ENCODE peak calls at places on chromosomes 4 and X, in nine cellular contexts. One of them, this sample, is unnamed.
A peak's percentile ranks its signal among the peaks of the same experiment; 100 is the strongest.

GRCh38 chr4:77582716-77583115 is 22.9 kb upstream of the CXCL13 start:
- DNase-seq in fibroblast of lung: no peak
- DNase-seq in mesendoderm: no peak
- DNase-seq in neural progenitor cell: no peak
- DNase-seq in IMR-90: no peak
- DNase-seq in A549: peak; percentile 7
- DNase-seq in mesenchymal stem cell: no peak
- DNase-seq in GM23248: peak; percentile 21
- DNase-seq in MM.1S: no peak
- DNase-seq in this sample: no peak

GRCh38 chr4:1500966-1501753 is 94.9 kb upstream of the NKX1-1 start:
- DNase-seq in A549: no peak
- DNase-seq in neural progenitor cell: no peak
- DNase-seq in fibroblast of lung: no peak
- DNase-seq in IMR-90: no peak
- DNase-seq in GM23248: no peak
- DNase-seq in mesenchymal stem cell: no peak
- DNase-seq in mesendoderm: no peak
- DNase-seq in MM.1S: no peak
- DNase-seq in this sample: no peak

GRCh38 chr4:168589154-168589553 is 92.3 kb downstream of the PALLD start:
- DNase-seq in neural progenitor cell: no peak
- DNase-seq in MM.1S: no peak
- DNase-seq in A549: peak; percentile 74
- DNase-seq in IMR-90: peak; percentile 90
- DNase-seq in fibroblast of lung: peak; percentile 79
- DNase-seq in mesenchymal stem cell: peak; percentile 81
- DNase-seq in mesendoderm: no peak
- DNase-seq in GM23248: peak; percentile 82
- DNase-seq in this sample: peak; percentile 72

GRCh38 chrX:20139966-20140365 is 1.7 kb downstream of the EIF1AX start:
- DNase-seq in A549: no peak
- DNase-seq in IMR-90: peak; percentile 59
- DNase-seq in mesendoderm: no peak
- DNase-seq in MM.1S: no peak
- DNase-seq in fibroblast of lung: peak; percentile 61
- DNase-seq in GM23248: peak; percentile 90
- DNase-seq in neural progenitor cell: no peak
- DNase-seq in mesenchymal stem cell: peak; percentile 33
- DNase-seq in this sample: no peak

GRCh38 chrX:119622356-119623232 is 16.4 kb upstream of the NKRF start:
- DNase-seq in A549: no peak
- DNase-seq in mesendoderm: no peak
- DNase-seq in IMR-90: peak; percentile 79
- DNase-seq in neural progenitor cell: no peak
- DNase-seq in fibroblast of lung: peak; percentile 86
- DNase-seq in GM23248: peak; percentile 9
- DNase-seq in MM.1S: no peak
- DNase-seq in mesenchymal stem cell: peak; percentile 17
- DNase-seq in this sample: peak; percentile 93

GRCh38 chrX:139191746-139192385 is 338.7 kb upstream of the F9 start:
- DNase-seq in fibroblast of lung: no peak
- DNase-seq in GM23248: no peak
- DNase-seq in mesendoderm: no peak
- DNase-seq in neural progenitor cell: no peak
- DNase-seq in A549: no peak
- DNase-seq in MM.1S: no peak
- DNase-seq in mesenchymal stem cell: no peak
- DNase-seq in IMR-90: no peak
- DNase-seq in this sample: no peak

GRCh38 chr4:53928825-53929224 is 135.6 kb downstream of the CHIC2 start:
- DNase-seq in fibroblast of lung: peak; percentile 92
- DNase-seq in IMR-90: peak; percentile 95
- DNase-seq in MM.1S: no peak
- DNase-seq in neural progenitor cell: no peak
- DNase-seq in A549: no peak
- DNase-seq in GM23248: peak; percentile 61
- DNase-seq in mesenchymal stem cell: peak; percentile 69
- DNase-seq in mesendoderm: no peak
- DNase-seq in this sample: no peak

GRCh38 chr4:94550352-94550751 is 98.6 kb downstream of the PDLIM5 start:
- DNase-seq in neural progenitor cell: no peak
- DNase-seq in GM23248: no peak
- DNase-seq in MM.1S: no peak
- DNase-seq in mesendoderm: no peak
- DNase-seq in A549: no peak
- DNase-seq in fibroblast of lung: no peak
- DNase-seq in IMR-90: no peak
- DNase-seq in mesenchymal stem cell: no peak
- DNase-seq in this sample: no peak

GRCh38 chrX:115939070-115939469 is 231.5 kb upstream of the AGTR2 start:
- DNase-seq in neural progenitor cell: no peak
- DNase-seq in A549: no peak
- DNase-seq in IMR-90: no peak
- DNase-seq in mesendoderm: no peak
- DNase-seq in MM.1S: peak; percentile 46
- DNase-seq in fibroblast of lung: no peak
- DNase-seq in GM23248: no peak
- DNase-seq in mesenchymal stem cell: no peak
- DNase-seq in this sample: no peak

GRCh38 chr4:141009931-141010330 is 123.3 kb downstream of the RNF150 start:
- DNase-seq in GM23248: no peak
- DNase-seq in neural progenitor cell: no peak
- DNase-seq in fibroblast of lung: no peak
- DNase-seq in mesendoderm: no peak
- DNase-seq in MM.1S: no peak
- DNase-seq in IMR-90: no peak
- DNase-seq in A549: no peak
- DNase-seq in mesenchymal stem cell: no peak
- DNase-seq in this sample: no peak

GRCh38 chr4:153618831-153619230 is 65.2 kb upstream of the TLR2 start:
- DNase-seq in mesendoderm: peak; percentile 61
- DNase-seq in fibroblast of lung: no peak
- DNase-seq in MM.1S: no peak
- DNase-seq in GM23248: no peak
- DNase-seq in A549: no peak
- DNase-seq in neural progenitor cell: peak; percentile 16
- DNase-seq in IMR-90: peak; percentile 13
- DNase-seq in mesenchymal stem cell: no peak
- DNase-seq in this sample: no peak

DNA sequence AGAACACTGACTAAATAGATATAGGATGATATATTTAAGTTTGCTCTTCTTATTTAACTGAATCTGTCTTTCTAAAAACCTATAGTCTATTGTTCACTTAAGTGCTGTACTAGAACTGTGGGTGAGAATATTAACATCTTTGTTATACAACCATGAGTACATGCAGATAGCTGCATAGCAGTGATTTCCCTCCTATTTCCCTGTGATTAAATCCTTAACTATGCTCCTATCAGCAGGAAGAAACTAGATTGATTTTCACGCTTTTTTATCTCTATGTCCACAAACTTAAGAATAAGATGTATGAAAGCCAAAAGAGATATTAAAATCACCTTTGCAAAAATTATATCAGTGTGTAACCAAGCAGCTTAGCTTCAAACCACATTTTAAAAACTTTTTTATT is 11.3 kb upstream of the UGT2A3 start:
- DNase-seq in GM23248: no peak
- DNase-seq in IMR-90: no peak
- DNase-seq in A549: no peak
- DNase-seq in mesendoderm: peak; percentile 59
- DNase-seq in neural progenitor cell: no peak
- DNase-seq in mesenchymal stem cell: no peak
- DNase-seq in MM.1S: no peak
- DNase-seq in fibroblast of lung: no peak
- DNase-seq in this sample: no peak
- H3K4me2 ChIP-seq in GM23248: no peak overlapping the region
- H3K4me2 ChIP-seq in IMR-90: no peak overlapping the region
- H3K4me2 ChIP-seq in A549: peak overlapping the region; percentile 30
- H3K4me2 ChIP-seq in mesendoderm: no peak overlapping the region
- H3K4me2 ChIP-seq in neural progenitor cell: no peak overlapping the region
- H3K4me2 ChIP-seq in mesenchymal stem cell: no peak overlapping the region
- H3K4me2 ChIP-seq in MM.1S: no peak overlapping the region
- H3K4me2 ChIP-seq in fibroblast of lung: no peak overlapping the region
- H3K4me2 ChIP-seq in this sample: no peak overlapping the region

GRCh38 chrX:44400588-44400987 is 57.1 kb upstream of the EFHC2 start:
- DNase-seq in MM.1S: no peak
- DNase-seq in mesendoderm: no peak
- DNase-seq in IMR-90: peak; percentile 96
- DNase-seq in GM23248: peak; percentile 92
- DNase-seq in A549: peak; percentile 24
- DNase-seq in fibroblast of lung: peak; percentile 90
- DNase-seq in neural progenitor cell: no peak
- DNase-seq in mesenchymal stem cell: peak; percentile 60
- DNase-seq in this sample: peak; percentile 3
- H3K4me2 ChIP-seq in MM.1S: no peak overlapping the region
- H3K4me2 ChIP-seq in mesendoderm: no peak overlapping the region
- H3K4me2 ChIP-seq in IMR-90: no peak overlapping the region
- H3K4me2 ChIP-seq in GM23248: peak overlapping the region; percentile 61
- H3K4me2 ChIP-seq in A549: peak overlapping the region; percentile 19
- H3K4me2 ChIP-seq in fibroblast of lung: no peak overlapping the region
- H3K4me2 ChIP-seq in neural progenitor cell: no peak overlapping the region
- H3K4me2 ChIP-seq in mesenchymal stem cell: no peak overlapping the region
- H3K4me2 ChIP-seq in this sample: no peak overlapping the region

GRCh38 chrX:140362861-140363260 is 142.0 kb downstream of the SOX3 start:
- DNase-seq in neural progenitor cell: no peak
- DNase-seq in GM23248: no peak
- DNase-seq in IMR-90: no peak
- DNase-seq in mesendoderm: no peak
- DNase-seq in fibroblast of lung: no peak
- DNase-seq in MM.1S: no peak
- DNase-seq in mesenchymal stem cell: no peak
- DNase-seq in A549: no peak
- DNase-seq in this sample: no peak

GRCh38 chrX:140360924-140361323 is 143.9 kb downstream of the SOX3 start:
- DNase-seq in A549: no peak
- DNase-seq in IMR-90: no peak
- DNase-seq in neural progenitor cell: no peak
- DNase-seq in mesenchymal stem cell: no peak
- DNase-seq in mesendoderm: peak; percentile 64
- DNase-seq in MM.1S: no peak
- DNase-seq in fibroblast of lung: no peak
- DNase-seq in GM23248: no peak
- DNase-seq in this sample: no peak

GRCh38 chrX:140355922-140356321 is 148.9 kb downstream of the SOX3 start:
- DNase-seq in fibroblast of lung: no peak
- DNase-seq in GM23248: no peak
- DNase-seq in MM.1S: no peak
- DNase-seq in neural progenitor cell: no peak
- DNase-seq in mesendoderm: peak; percentile 4
- DNase-seq in IMR-90: no peak
- DNase-seq in A549: no peak
- DNase-seq in mesenchymal stem cell: no peak
- DNase-seq in this sample: no peak

GRCh38 chrX:140354431-140355120 is 150.3 kb downstream of the SOX3 start:
- DNase-seq in GM23248: no peak
- DNase-seq in IMR-90: no peak
- DNase-seq in MM.1S: no peak
- DNase-seq in neural progenitor cell: no peak
- DNase-seq in fibroblast of lung: no peak
- DNase-seq in mesendoderm: peak; percentile 72
- DNase-seq in A549: no peak
- DNase-seq in mesenchymal stem cell: no peak
- DNase-seq in this sample: no peak

GRCh38 chrX:140360284-140360683 is 144.6 kb downstream of the SOX3 start:
- DNase-seq in A549: no peak
- DNase-seq in fibroblast of lung: no peak
- DNase-seq in mesendoderm: peak; percentile 5
- DNase-seq in GM23248: no peak
- DNase-seq in MM.1S: no peak
- DNase-seq in neural progenitor cell: peak; percentile 8
- DNase-seq in IMR-90: no peak
- DNase-seq in mesenchymal stem cell: no peak
- DNase-seq in this sample: no peak
- H3K4me2 ChIP-seq in A549: no peak overlapping the region
- H3K4me2 ChIP-seq in fibroblast of lung: no peak overlapping the region
- H3K4me2 ChIP-seq in mesendoderm: no peak overlapping the region
- H3K4me2 ChIP-seq in GM23248: no peak overlapping the region
- H3K4me2 ChIP-seq in MM.1S: no peak overlapping the region
- H3K4me2 ChIP-seq in neural progenitor cell: no peak overlapping the region
- H3K4me2 ChIP-seq in IMR-90: no peak overlapping the region
- H3K4me2 ChIP-seq in mesenchymal stem cell: no peak overlapping the region
- H3K4me2 ChIP-seq in this sample: no peak overlapping the region

GRCh38 chrX:41723305-41723704 is 676 bp upstream of the GPR82 start:
- DNase-seq in neural progenitor cell: no peak
- DNase-seq in GM23248: peak; percentile 48
- DNase-seq in fibroblast of lung: peak; percentile 45
- DNase-seq in IMR-90: peak; percentile 4
- DNase-seq in MM.1S: no peak
- DNase-seq in mesenchymal stem cell: peak; percentile 7
- DNase-seq in A549: no peak
- DNase-seq in mesendoderm: no peak
- DNase-seq in this sample: no peak
- H3K4me2 ChIP-seq in neural progenitor cell: no peak overlapping the region
- H3K4me2 ChIP-seq in GM23248: no peak overlapping the region
- H3K4me2 ChIP-seq in fibroblast of lung: no peak overlapping the region
- H3K4me2 ChIP-seq in IMR-90: no peak overlapping the region
- H3K4me2 ChIP-seq in MM.1S: no peak overlapping the region
- H3K4me2 ChIP-seq in mesenchymal stem cell: no peak overlapping the region
- H3K4me2 ChIP-seq in A549: no peak overlapping the region
- H3K4me2 ChIP-seq in mesendoderm: no peak overlapping the region
- H3K4me2 ChIP-seq in this sample: no peak overlapping the region

DNA sequence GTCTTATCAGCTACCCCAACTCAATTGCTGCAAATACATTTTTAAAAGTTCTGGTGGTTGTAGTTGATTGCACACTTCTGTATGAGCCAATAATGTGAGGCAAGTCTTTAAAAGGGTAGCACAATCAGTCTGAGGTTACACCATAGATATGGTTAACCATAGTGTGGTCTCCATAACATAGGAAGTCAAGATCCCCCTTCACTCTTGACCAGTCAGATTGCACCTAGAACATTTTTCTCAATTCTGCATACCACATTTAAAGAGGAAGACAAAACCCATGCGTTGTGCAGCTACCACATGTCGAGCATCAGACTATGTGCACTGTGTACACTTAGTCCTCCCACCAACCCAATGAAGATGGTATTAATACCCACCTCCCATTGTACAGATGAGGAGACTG is 26.5 kb upstream of the CYBB start:
- DNase-seq in neural progenitor cell: no peak
- DNase-seq in IMR-90: no peak
- DNase-seq in MM.1S: no peak
- DNase-seq in A549: no peak
- DNase-seq in mesenchymal stem cell: no peak
- DNase-seq in mesendoderm: no peak
- DNase-seq in GM23248: no peak
- DNase-seq in fibroblast of lung: no peak
- DNase-seq in this sample: no peak
- H3K4me2 ChIP-seq in neural progenitor cell: no peak overlapping the region
- H3K4me2 ChIP-seq in IMR-90: no peak overlapping the region
- H3K4me2 ChIP-seq in MM.1S: no peak overlapping the region
- H3K4me2 ChIP-seq in A549: no peak overlapping the region
- H3K4me2 ChIP-seq in mesenchymal stem cell: no peak overlapping the region
- H3K4me2 ChIP-seq in mesendoderm: no peak overlapping the region
- H3K4me2 ChIP-seq in GM23248: no peak overlapping the region
- H3K4me2 ChIP-seq in fibroblast of lung: no peak overlapping the region
- H3K4me2 ChIP-seq in this sample: no peak overlapping the region

DNA sequence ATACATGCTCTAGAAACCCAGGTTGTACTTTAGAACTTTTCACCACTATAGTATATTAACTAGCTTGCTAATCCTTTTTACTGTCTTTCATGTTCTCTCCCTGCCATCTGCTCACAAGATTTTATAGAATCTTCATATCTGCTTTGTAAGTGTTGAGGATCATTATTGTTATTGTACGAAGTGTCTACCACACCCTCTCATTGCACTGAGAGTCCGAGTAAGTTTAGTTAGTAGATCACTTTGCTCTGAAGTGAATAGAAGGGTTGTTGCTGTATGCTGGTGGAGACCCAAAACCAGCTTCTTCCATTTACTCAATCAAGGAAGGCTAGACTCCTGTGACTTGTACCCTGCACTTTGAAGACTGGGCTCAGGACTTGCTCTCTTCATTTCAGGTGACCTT is 17.1 kb downstream of the GAB1 start:
- DNase-seq in fibroblast of lung: no peak
- DNase-seq in neural progenitor cell: no peak
- DNase-seq in MM.1S: no peak
- DNase-seq in mesendoderm: no peak
- DNase-seq in IMR-90: no peak
- DNase-seq in mesenchymal stem cell: no peak
- DNase-seq in A549: no peak
- DNase-seq in GM23248: no peak
- DNase-seq in this sample: no peak
- H3K4me2 ChIP-seq in fibroblast of lung: no peak overlapping the region
- H3K4me2 ChIP-seq in neural progenitor cell: no peak overlapping the region
- H3K4me2 ChIP-seq in MM.1S: peak overlapping the region; percentile 79
- H3K4me2 ChIP-seq in mesendoderm: no peak overlapping the region
- H3K4me2 ChIP-seq in IMR-90: peak overlapping the region; percentile 29
- H3K4me2 ChIP-seq in mesenchymal stem cell: no peak overlapping the region
- H3K4me2 ChIP-seq in A549: no peak overlapping the region
- H3K4me2 ChIP-seq in GM23248: no peak overlapping the region
- H3K4me2 ChIP-seq in this sample: no peak overlapping the region

This sample was measured in endothelial cell of umbilical vein.